ENCODE peak calls at places on chromosomes 12 and 14, in four cellular contexts. U is Panc1, D is MG63, E is psoas muscle. T is an unnamed sample. For H3K9me3 and H3K36me3, the result is how much of the 10 kb centered on the place peaks cover.

GRCh38 chr12:38956337-38956736 is 50.9 kb upstream of the CPNE8 start:
- DNase-seq in U (no peak), D (no peak), E (no peak), T (no peak)

GRCh38 chr14:104894331-104895206 is 29.5 kb downstream of the CEP170B start:
- DNase-seq in U (no peak), D (no peak), E (peak), T (no peak)

GRCh38 chr12:84375472-84375871 is 537.1 kb downstream of the SLC6A15 start:
- DNase-seq in U (no peak), D (no peak), E (no peak), T (no peak)

GRCh38 chr12:119996417-119996816 is 7.4 kb downstream of the BICDL1 start:
- DNase-seq in U (no peak), D (no peak), E (no peak), T (no peak)

GRCh38 chr12:2324375-2324774 is 271.6 kb downstream of the CACNA1C start:
- DNase-seq in U (no peak), D (no peak), E (peak), T (no peak)

GRCh38 chr14:52923902-52924575 is 26.8 kb downstream of the FERMT2 start:
- DNase-seq in U (no peak), D (no peak), E (no peak), T (no peak)

GRCh38 chr12:47964102-47964723 is 817 bp downstream of the TMEM106C start:
- DNase-seq in U (no peak), D (no peak), E (no peak), T (no peak)

GRCh38 chr14:104111301-104112112 is 26.0 kb downstream of the ASPG start:
- DNase-seq in U (no peak), D (no peak), E (peak), T (no peak)

GRCh38 chr12:47268501-47269459 is 189.0 kb upstream of the AMIGO2 start:
- DNase-seq in U (no peak), D (no peak), E (no peak), T (no peak)

GRCh38 chr12:89225401-89225800 is 126.9 kb downstream of the DUSP6 start:
- DNase-seq in U (no peak), D (peak), E (peak), T (no peak)

GRCh38 chr12:75666980-75667359 is 155.6 kb upstream of the KRR1 start:
- DNase-seq in U (no peak), D (no peak), E (no peak), T (no peak)

GRCh38 chr12:120787889-120788288 is 62.3 kb downstream of the ACADS start:
- DNase-seq in U (no peak), D (no peak), E (no peak), T (no peak)

GRCh38 chr14:73227812-73228781 is 9.2 kb upstream of the PAPLN start:
- DNase-seq in U (peak), D (peak), E (peak), T (no peak)

GRCh38 chr12:19712041-19712440 is 272.7 kb downstream of the AEBP2 start:
- DNase-seq in U (no peak), D (peak), E (no peak), T (no peak)

GRCh38 chr12:89918172-89918880 is 209.7 kb upstream of the ATP2B1 start:
- DNase-seq in U (no peak), D (no peak), E (no peak), T (no peak)

GRCh38 chr12:103503546-103504480 is 8.0 kb upstream of the C12orf42 start:
- DNase-seq in U (no peak), D (no peak), E (no peak), T (no peak)

GRCh38 chr12:1422604-1423315 is 171.6 kb downstream of the FBXL14 start:
- DNase-seq in U (no peak), D (no peak), E (no peak), T (no peak)

GRCh38 chr12:3832738-3833137 is 40.5 kb downstream of the PARP11 start:
- DNase-seq in U (no peak), D (no peak), E (no peak), T (no peak)

GRCh38 chr14:29321646-29322045 is 555.1 kb downstream of the FOXG1 start:
- DNase-seq in U (no peak), D (peak), E (no peak), T (no peak)

GRCh38 chr14:94322648-94323570 is at the start of gene SERPINA6:
- DNase-seq in U (no peak), D (peak), E (no peak), T (no peak)

GRCh38 chr14:21090194-21090939 is 8.1 kb downstream of the ZNF219 start:
- DNase-seq in U (no peak), D (no peak), E (no peak), T (no peak)

GRCh38 chr12:100395811-100396210 is 38.9 kb downstream of the SLC17A8 start:
- DNase-seq in U (no peak), D (no peak), E (no peak), T (no peak)

GRCh38 chr12:5522358-5523335 is 90.7 kb downstream of the NTF3 start:
- DNase-seq in U (no peak), D (no peak), E (no peak), T (no peak)

GRCh38 chr12:124898200-124898950 is 16.1 kb downstream of the UBC start:
- DNase-seq in U (no peak), D (peak), E (no peak), T (no peak)

GRCh38 chr12:7021956-7022355 is 3.7 kb upstream of the LPCAT3 start:
- DNase-seq in U (no peak), D (peak), E (no peak), T (no peak)

GRCh38 chr14:93100570-93100969 is 15.2 kb downstream of the ITPK1 start:
- DNase-seq in U (no peak), D (no peak), E (no peak), T (no peak)

GRCh38 chr12:51888316-51889215 is 663 bp downstream of the ANKRD33 start:
- DNase-seq in U (no peak), D (no peak), E (no peak), T (no peak)

GRCh38 chr12:88725592-88726143 is 145.4 kb upstream of the KITLG start:
- DNase-seq in U (no peak), D (no peak), E (no peak), T (no peak)

GRCh38 chr14:71665781-71666180 is 266.4 kb upstream of the RGS6 start:
- DNase-seq in U (no peak), D (no peak), E (no peak), T (no peak)

GRCh38 chr14:55580401-55581010 is 499 bp downstream of the KTN1 start:
- DNase-seq in U (no peak), D (peak), E (peak), T (no peak)

GRCh38 chr12:23887055-23887835 is 62.2 kb downstream of the SOX5 start:
- DNase-seq in U (no peak), D (no peak), E (no peak), T (no peak)

GRCh38 chr12:43621262-43621661 is 69.3 kb upstream of the ADAMTS20 start:
- DNase-seq in U (no peak), D (no peak), E (no peak), T (no peak)

GRCh38 chr12:530308-530707 is 70.6 kb downstream of the B4GALNT3 start:
- DNase-seq in U (no peak), D (peak), E (no peak), T (no peak)

GRCh38 chr12:68294246-68294645 is 37.9 kb downstream of the MDM1 start:
- DNase-seq in U (no peak), D (no peak), E (no peak), T (no peak)

GRCh38 chr12:68292157-68292940 is 38.9 kb upstream of the IL22 start:
- DNase-seq in U (no peak), D (no peak), E (no peak), T (no peak)

GRCh38 chr12:68293347-68293746 is 38.8 kb downstream of the MDM1 start:
- DNase-seq in U (no peak), D (no peak), E (no peak), T (no peak)

GRCh38 chr12:68290126-68290525 is 36.7 kb upstream of the IL22 start:
- DNase-seq in U (no peak), D (no peak), E (no peak), T (no peak)

DNA sequence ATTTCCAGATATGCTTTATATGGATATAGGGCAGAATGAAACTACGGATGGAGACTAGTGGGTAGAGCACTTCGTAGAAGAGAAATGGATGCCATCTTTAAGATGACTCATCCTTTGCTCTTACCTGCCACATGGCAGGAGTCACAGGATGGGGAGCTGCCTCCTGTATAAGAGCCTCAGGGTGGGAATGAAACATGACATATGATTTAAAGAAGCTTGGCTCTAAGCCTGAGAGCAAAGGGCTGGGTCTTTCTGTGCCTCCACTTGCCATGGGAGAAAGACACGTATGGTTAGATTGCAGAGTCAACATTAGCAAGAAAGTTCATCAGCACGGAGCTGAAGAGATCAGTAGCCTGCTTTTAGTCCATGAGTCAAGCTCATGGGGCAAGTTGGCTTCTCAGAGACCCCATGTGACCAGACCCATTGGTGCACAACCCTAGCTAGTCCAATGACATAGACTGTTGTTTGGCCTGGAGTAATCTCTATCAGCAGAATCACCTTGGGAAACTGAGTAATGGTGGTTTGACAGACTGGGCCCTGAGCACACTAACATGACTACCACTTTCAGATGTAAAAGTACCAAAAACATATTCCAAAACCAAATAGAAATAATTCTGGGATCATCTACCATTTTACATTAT is 38.1 kb upstream of the IL22 start:
- DNase-seq in U (no peak), D (no peak), E (no peak), T (no peak)
- H3K4me3 ChIP-seq in U (no peak), D (no peak), E (no peak), T (no peak)

GRCh38 chr14:26982071-26982470 is 384.2 kb upstream of the NOVA1 start:
- DNase-seq in U (no peak), D (no peak), E (no peak), T (no peak)
- H3K9me3 ChIP-seq in U (under half), D (under half), E (under half), T (under half)

GRCh38 chr12:112503521-112503920 is 84.8 kb downstream of the PTPN11 start:
- DNase-seq in U (no peak), D (no peak), E (peak), T (no peak)

GRCh38 chr12:112506513-112507166 is 87.9 kb downstream of the PTPN11 start:
- DNase-seq in U (no peak), D (peak), E (no peak), T (no peak)
- H3K36me3 ChIP-seq in U (under half), D (half or more), E (under half), T (under half)

GRCh38 chr14:100156776-100157175 is 2.7 kb downstream of the DEGS2 start:
- DNase-seq in U (no peak), D (no peak), E (no peak), T (no peak)

GRCh38 chr14:100159865-100160533 is 554 bp upstream of the DEGS2 start:
- DNase-seq in U (no peak), D (no peak), E (no peak), T (no peak)

GRCh38 chr14:100160534-100160916 is 1.1 kb upstream of the DEGS2 start:
- DNase-seq in U (no peak), D (no peak), E (no peak), T (no peak)

GRCh38 chr14:100158566-100159106 is 809 bp downstream of the DEGS2 start:
- DNase-seq in U (no peak), D (no peak), E (no peak), T (no peak)

GRCh38 chr14:100159107-100159864 is at the start of gene DEGS2:
- DNase-seq in U (no peak), D (no peak), E (no peak), T (no peak)
- H3K4me3 ChIP-seq in U (peak), D (no peak), E (peak), T (peak)

GRCh38 chr12:60290532-60290931 is 694.7 kb downstream of the SLC16A7 start:
- DNase-seq in U (no peak), D (no peak), E (no peak), T (no peak)
- H3K9me3 ChIP-seq in U (under half), D (under half), E (under half), T (under half)

DNA sequence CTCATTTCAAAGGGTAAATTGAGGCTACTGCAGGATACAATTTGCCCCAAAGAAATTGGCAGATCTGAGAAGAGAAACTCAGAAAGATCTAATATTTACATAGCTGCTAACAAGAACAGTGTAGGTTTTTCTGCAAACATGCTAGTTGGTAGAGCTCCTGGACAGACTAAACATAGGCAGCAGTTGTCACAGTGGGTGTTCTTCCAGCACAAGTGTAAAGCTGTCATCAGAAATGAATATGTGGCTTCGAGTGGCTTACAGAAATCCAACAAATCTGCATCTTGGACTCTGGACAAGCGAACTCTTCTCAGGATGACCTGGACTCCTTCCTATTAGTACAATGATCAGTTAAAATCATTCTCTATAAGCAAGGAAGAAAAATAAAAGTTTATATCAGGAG is 5.9 kb downstream of the CBX5 start:
- DNase-seq in U (no peak), D (no peak), E (no peak), T (no peak)
- H3K36me3 ChIP-seq in U (under half), D (half or more), E (under half), T (under half)

DNA sequence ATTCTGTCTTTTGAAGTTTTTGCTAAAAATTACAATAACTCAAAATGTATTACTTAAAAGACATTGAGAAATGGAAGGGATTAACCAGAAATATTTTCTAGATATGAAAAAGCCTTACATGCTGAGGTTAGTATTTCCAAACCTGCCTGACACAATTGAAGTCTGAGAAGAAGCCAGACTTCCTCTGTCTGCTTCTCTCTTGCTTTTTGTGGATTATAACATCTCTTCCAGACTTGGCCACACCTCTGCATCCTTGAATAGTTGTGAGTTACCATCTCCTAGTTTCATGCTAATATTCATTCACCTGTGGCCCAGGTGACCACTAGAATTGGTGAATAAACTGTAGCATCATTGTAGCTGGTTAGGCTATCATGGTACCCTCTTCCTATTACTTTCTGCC is 497.6 kb downstream of the SLC16A7 start:
- DNase-seq in U (no peak), D (no peak), E (no peak), T (no peak)
- H3K4me3 ChIP-seq in U (no peak), D (no peak), E (no peak), T (no peak)

GRCh38 chr12:108371801-108372344 is 32.8 kb upstream of the CMKLR1 start:
- DNase-seq in U (no peak), D (peak), E (no peak), T (no peak)
- H3K9me3 ChIP-seq in U (under half), D (under half), E (under half), T (under half)

T was measured in iPS DF 6.9.